ENCODE peak calls at places on chromosome 2, in seven cellular contexts. E is T-helper 1 cell, D is nucleus accumbens, Y is sigmoid colon, O is HCEC 1CT, F is RKO, K is DMS53. N is an unnamed sample.

GRCh38 chr2:140747097-140747496 is 1383.7 kb downstream of the LRP1B start:
- DNase-seq in F (no peak), E (no peak), Y (no peak), D (no peak), K (no peak), O (no peak), N (no peak)

GRCh38 chr2:196640031-196640548 is 575 bp downstream of the CCDC150 start:
- DNase-seq in F (no peak), E (no peak), Y (no peak), K (peak), O (no peak), D (no peak), N (no peak)

GRCh38 chr2:207905546-207905945 is 119.8 kb downstream of the PLEKHM3 start:
- DNase-seq in D (no peak), K (no peak), F (no peak), O (no peak), Y (no peak), E (no peak), N (no peak)

GRCh38 chr2:168137510-168138180 is 109.8 kb downstream of the STK39 start:
- DNase-seq in F (no peak), Y (no peak), O (no peak), K (peak), E (no peak), D (no peak), N (no peak)

GRCh38 chr2:112637289-112637660 is 8.5 kb upstream of the SLC20A1 start:
- DNase-seq in D (no peak), O (no peak), Y (no peak), K (no peak), E (no peak), F (no peak), N (no peak)

GRCh38 chr2:21658907-21659306 is 535.1 kb downstream of the TDRD15 start:
- DNase-seq in Y (no peak), E (no peak), F (no peak), O (no peak), D (no peak), K (no peak), N (no peak)

GRCh38 chr2:43199492-43200481 is 26.6 kb downstream of the ZFP36L2 start:
- DNase-seq in F (no peak), Y (no peak), O (no peak), K (peak), E (no peak), D (no peak), N (no peak)

GRCh38 chr2:177545143-177545542 is 152.6 kb downstream of the AGPS start:
- DNase-seq in D (no peak), O (no peak), E (no peak), F (no peak), K (no peak), Y (no peak), N (no peak)

GRCh38 chr2:70527447-70528080 is 26.1 kb downstream of the TGFA start:
- DNase-seq in D (no peak), E (no peak), K (no peak), Y (no peak), F (peak), O (no peak), N (no peak)

GRCh38 chr2:38601061-38601460 is 1.7 kb downstream of the HNRNPLL start:
- DNase-seq in D (no peak), Y (no peak), K (no peak), F (peak), O (peak), E (no peak), N (no peak)

GRCh38 chr2:119606674-119607073 is 62.4 kb downstream of the CFAP221 start:
- DNase-seq in O (no peak), D (no peak), Y (no peak), E (no peak), K (peak), F (no peak), N (no peak)

GRCh38 chr2:44168684-44169154 is at the start of gene PPM1B:
- DNase-seq in F (no peak), Y (peak), K (no peak), E (peak), O (no peak), D (peak), N (no peak)

GRCh38 chr2:42053791-42054656 is 6.2 kb downstream of the PKDCC start:
- DNase-seq in F (no peak), Y (peak), E (no peak), D (no peak), O (no peak), K (no peak), N (no peak)

GRCh38 chr2:224995419-224995818 is 46.8 kb downstream of the DOCK10 start:
- DNase-seq in O (no peak), E (no peak), F (no peak), K (no peak), Y (no peak), D (no peak), N (no peak)